ENCODE peak calls at places on chromosomes 7 and 10, in ten cellular contexts. One of them, this sample, is unnamed.

GRCh38 chr10:74103560-74104248 is 46.9 kb downstream of the AP3M1 start:
- DNase-seq in HTR-8/SVneo: peak; percentile 28
- DNase-seq in endodermal cell: no peak
- DNase-seq in epithelial cell of esophagus: peak; percentile 15
- DNase-seq in cardiac muscle cell: no peak
- DNase-seq in mammary epithelial cell: no peak
- DNase-seq in left ventricle myocardium inferior: no peak
- DNase-seq in AG04450: no peak
- DNase-seq in activated naive CD8-positive, alpha-beta T cell treated with anti-CD3 and anti-CD28 coated beads, Interleukin-2, amount 50 U/mL, for 24 hours: no peak
- DNase-seq in spleen: no peak
- DNase-seq in this sample: no peak

GRCh38 chr10:87591589-87591886 is 68.1 kb upstream of the PAPSS2 start:
- DNase-seq in AG04450: no peak
- DNase-seq in left ventricle myocardium inferior: no peak
- DNase-seq in epithelial cell of esophagus: no peak
- DNase-seq in activated naive CD8-positive, alpha-beta T cell treated with anti-CD3 and anti-CD28 coated beads, Interleukin-2, amount 50 U/mL, for 24 hours: no peak
- DNase-seq in endodermal cell: no peak
- DNase-seq in spleen: no peak
- DNase-seq in HTR-8/SVneo: no peak
- DNase-seq in cardiac muscle cell: no peak
- DNase-seq in mammary epithelial cell: peak; percentile 46
- DNase-seq in this sample: no peak

GRCh38 chr7:114533151-114533550 is 118.5 kb downstream of the FOXP2 start:
- DNase-seq in spleen: no peak
- DNase-seq in endodermal cell: no peak
- DNase-seq in activated naive CD8-positive, alpha-beta T cell treated with anti-CD3 and anti-CD28 coated beads, Interleukin-2, amount 50 U/mL, for 24 hours: no peak
- DNase-seq in epithelial cell of esophagus: no peak
- DNase-seq in AG04450: no peak
- DNase-seq in cardiac muscle cell: no peak
- DNase-seq in left ventricle myocardium inferior: no peak
- DNase-seq in mammary epithelial cell: no peak
- DNase-seq in HTR-8/SVneo: no peak
- DNase-seq in this sample: no peak

GRCh38 chr7:44177570-44178131 is 11.6 kb downstream of the GCK start:
- DNase-seq in AG04450: no peak
- DNase-seq in epithelial cell of esophagus: peak; percentile 26
- DNase-seq in left ventricle myocardium inferior: no peak
- DNase-seq in cardiac muscle cell: no peak
- DNase-seq in HTR-8/SVneo: no peak
- DNase-seq in endodermal cell: peak; percentile 58
- DNase-seq in activated naive CD8-positive, alpha-beta T cell treated with anti-CD3 and anti-CD28 coated beads, Interleukin-2, amount 50 U/mL, for 24 hours: no peak
- DNase-seq in spleen: no peak
- DNase-seq in mammary epithelial cell: no peak
- DNase-seq in this sample: no peak

GRCh38 chr7:75056476-75056875 is 17.1 kb downstream of the RCC1L start:
- DNase-seq in epithelial cell of esophagus: no peak
- DNase-seq in cardiac muscle cell: no peak
- DNase-seq in HTR-8/SVneo: no peak
- DNase-seq in mammary epithelial cell: peak; percentile 26
- DNase-seq in endodermal cell: no peak
- DNase-seq in AG04450: peak; percentile 32
- DNase-seq in activated naive CD8-positive, alpha-beta T cell treated with anti-CD3 and anti-CD28 coated beads, Interleukin-2, amount 50 U/mL, for 24 hours: no peak
- DNase-seq in left ventricle myocardium inferior: no peak
- DNase-seq in spleen: no peak
- DNase-seq in this sample: peak; percentile 84

GRCh38 chr7:138727336-138728099 is 26.4 kb upstream of the SVOPL start:
- DNase-seq in cardiac muscle cell: no peak
- DNase-seq in AG04450: no peak
- DNase-seq in activated naive CD8-positive, alpha-beta T cell treated with anti-CD3 and anti-CD28 coated beads, Interleukin-2, amount 50 U/mL, for 24 hours: no peak
- DNase-seq in epithelial cell of esophagus: peak; percentile 84
- DNase-seq in HTR-8/SVneo: no peak
- DNase-seq in spleen: no peak
- DNase-seq in mammary epithelial cell: peak; percentile 77
- DNase-seq in endodermal cell: no peak
- DNase-seq in left ventricle myocardium inferior: no peak
- DNase-seq in this sample: no peak

GRCh38 chr10:69728335-69728861 is 73.3 kb upstream of the COL13A1 start:
- DNase-seq in cardiac muscle cell: no peak
- DNase-seq in spleen: no peak
- DNase-seq in HTR-8/SVneo: peak; percentile 41
- DNase-seq in activated naive CD8-positive, alpha-beta T cell treated with anti-CD3 and anti-CD28 coated beads, Interleukin-2, amount 50 U/mL, for 24 hours: no peak
- DNase-seq in epithelial cell of esophagus: peak; percentile 99
- DNase-seq in mammary epithelial cell: peak; percentile 94
- DNase-seq in endodermal cell: peak; percentile 71
- DNase-seq in left ventricle myocardium inferior: no peak
- DNase-seq in AG04450: no peak
- DNase-seq in this sample: no peak

GRCh38 chr10:28036587-28036986 is 37.7 kb upstream of the ODAD2 start:
- DNase-seq in epithelial cell of esophagus: no peak
- DNase-seq in HTR-8/SVneo: peak; percentile 2
- DNase-seq in activated naive CD8-positive, alpha-beta T cell treated with anti-CD3 and anti-CD28 coated beads, Interleukin-2, amount 50 U/mL, for 24 hours: no peak
- DNase-seq in spleen: no peak
- DNase-seq in cardiac muscle cell: no peak
- DNase-seq in left ventricle myocardium inferior: no peak
- DNase-seq in endodermal cell: no peak
- DNase-seq in mammary epithelial cell: no peak
- DNase-seq in AG04450: peak; percentile 45
- DNase-seq in this sample: no peak

GRCh38 chr10:100728928-100729876 is 16.2 kb upstream of the PAX2 start:
- DNase-seq in spleen: peak; percentile 72
- DNase-seq in HTR-8/SVneo: peak; percentile 62
- DNase-seq in left ventricle myocardium inferior: no peak
- DNase-seq in cardiac muscle cell: peak; percentile 69
- DNase-seq in mammary epithelial cell: no peak
- DNase-seq in AG04450: no peak
- DNase-seq in activated naive CD8-positive, alpha-beta T cell treated with anti-CD3 and anti-CD28 coated beads, Interleukin-2, amount 50 U/mL, for 24 hours: peak; percentile 44
- DNase-seq in endodermal cell: peak; percentile 89
- DNase-seq in epithelial cell of esophagus: peak; percentile 30
- DNase-seq in this sample: no peak

GRCh38 chr10:13820591-13821377 is 234.0 kb downstream of the PRPF18 start:
- DNase-seq in activated naive CD8-positive, alpha-beta T cell treated with anti-CD3 and anti-CD28 coated beads, Interleukin-2, amount 50 U/mL, for 24 hours: no peak
- DNase-seq in spleen: no peak
- DNase-seq in endodermal cell: peak; percentile 63
- DNase-seq in AG04450: no peak
- DNase-seq in left ventricle myocardium inferior: peak; percentile 38
- DNase-seq in HTR-8/SVneo: no peak
- DNase-seq in epithelial cell of esophagus: no peak
- DNase-seq in cardiac muscle cell: no peak
- DNase-seq in mammary epithelial cell: no peak
- DNase-seq in this sample: no peak

GRCh38 chr7:130142654-130143333 is 62.4 kb downstream of the TMEM209 start:
- DNase-seq in left ventricle myocardium inferior: no peak
- DNase-seq in HTR-8/SVneo: no peak
- DNase-seq in mammary epithelial cell: no peak
- DNase-seq in epithelial cell of esophagus: no peak
- DNase-seq in spleen: peak; percentile 71
- DNase-seq in cardiac muscle cell: no peak
- DNase-seq in AG04450: no peak
- DNase-seq in endodermal cell: no peak
- DNase-seq in activated naive CD8-positive, alpha-beta T cell treated with anti-CD3 and anti-CD28 coated beads, Interleukin-2, amount 50 U/mL, for 24 hours: no peak
- DNase-seq in this sample: no peak

GRCh38 chr7:107614425-107614824 is 34.4 kb downstream of the BCAP29 start:
- DNase-seq in HTR-8/SVneo: no peak
- DNase-seq in left ventricle myocardium inferior: no peak
- DNase-seq in cardiac muscle cell: no peak
- DNase-seq in mammary epithelial cell: peak; percentile 79
- DNase-seq in epithelial cell of esophagus: peak; percentile 66
- DNase-seq in activated naive CD8-positive, alpha-beta T cell treated with anti-CD3 and anti-CD28 coated beads, Interleukin-2, amount 50 U/mL, for 24 hours: no peak
- DNase-seq in spleen: no peak
- DNase-seq in AG04450: peak; percentile 33
- DNase-seq in endodermal cell: no peak
- DNase-seq in this sample: no peak

GRCh38 chr7:137421389-137421788 is 77.9 kb upstream of the PTN start:
- DNase-seq in AG04450: peak; percentile 49
- DNase-seq in epithelial cell of esophagus: no peak
- DNase-seq in left ventricle myocardium inferior: no peak
- DNase-seq in spleen: no peak
- DNase-seq in HTR-8/SVneo: no peak
- DNase-seq in endodermal cell: no peak
- DNase-seq in mammary epithelial cell: no peak
- DNase-seq in cardiac muscle cell: no peak
- DNase-seq in activated naive CD8-positive, alpha-beta T cell treated with anti-CD3 and anti-CD28 coated beads, Interleukin-2, amount 50 U/mL, for 24 hours: no peak
- DNase-seq in this sample: peak; percentile 74

GRCh38 chr7:12257582-12257981 is 46.5 kb downstream of the TMEM106B start:
- DNase-seq in AG04450: no peak
- DNase-seq in cardiac muscle cell: no peak
- DNase-seq in endodermal cell: no peak
- DNase-seq in left ventricle myocardium inferior: no peak
- DNase-seq in spleen: no peak
- DNase-seq in activated naive CD8-positive, alpha-beta T cell treated with anti-CD3 and anti-CD28 coated beads, Interleukin-2, amount 50 U/mL, for 24 hours: peak; percentile 7
- DNase-seq in epithelial cell of esophagus: peak; percentile 4
- DNase-seq in HTR-8/SVneo: peak; percentile 3
- DNase-seq in mammary epithelial cell: no peak
- DNase-seq in this sample: no peak

GRCh38 chr10:104688251-104688650 is 47.2 kb downstream of the SORCS3 start:
- DNase-seq in activated naive CD8-positive, alpha-beta T cell treated with anti-CD3 and anti-CD28 coated beads, Interleukin-2, amount 50 U/mL, for 24 hours: no peak
- DNase-seq in cardiac muscle cell: no peak
- DNase-seq in mammary epithelial cell: no peak
- DNase-seq in HTR-8/SVneo: no peak
- DNase-seq in epithelial cell of esophagus: no peak
- DNase-seq in spleen: no peak
- DNase-seq in endodermal cell: peak; percentile 40
- DNase-seq in AG04450: no peak
- DNase-seq in left ventricle myocardium inferior: no peak
- DNase-seq in this sample: no peak

GRCh38 chr7:43535810-43536585 is 46.9 kb upstream of the STK17A start:
- DNase-seq in cardiac muscle cell: no peak
- DNase-seq in HTR-8/SVneo: peak; percentile 76
- DNase-seq in epithelial cell of esophagus: peak; percentile 82
- DNase-seq in spleen: no peak
- DNase-seq in left ventricle myocardium inferior: no peak
- DNase-seq in activated naive CD8-positive, alpha-beta T cell treated with anti-CD3 and anti-CD28 coated beads, Interleukin-2, amount 50 U/mL, for 24 hours: no peak
- DNase-seq in AG04450: peak; percentile 84
- DNase-seq in mammary epithelial cell: peak; percentile 85
- DNase-seq in endodermal cell: no peak
- DNase-seq in this sample: no peak

This sample was measured in sigmoid colon.